ENCODE peak calls at places on chromosomes 13 and 19, in six cellular contexts. F, O, Q, C, U and W are unnamed samples.

GRCh38 chr19:18910801-18911436 is 8.3 kb downstream of the COPE start:
- DNase-seq in F (no peak), O (no peak), Q (no peak), C (no peak), U (no peak), W (no peak)

GRCh38 chr19:47456721-47457478 is 14.8 kb downstream of the SLC8A2 start:
- DNase-seq in F (no peak), O (no peak), Q (no peak), C (no peak), U (no peak), W (no peak)

GRCh38 chr19:13079542-13079986 is 23.1 kb downstream of the LYL1 start:
- DNase-seq in F (peak), O (no peak), Q (no peak), C (peak), U (no peak), W (no peak)

GRCh38 chr19:7905298-7905697 is 1.6 kb downstream of the MAP2K7 start:
- DNase-seq in F (no peak), O (no peak), Q (no peak), C (no peak), U (peak), W (no peak)

GRCh38 chr13:59861676-59862075 is 302.1 kb downstream of the DIAPH3 start:
- DNase-seq in F (no peak), O (no peak), Q (no peak), C (no peak), U (no peak), W (no peak)

GRCh38 chr19:53915000-53915399 is 5.9 kb downstream of the CACNG7 start:
- DNase-seq in F (no peak), O (no peak), Q (no peak), C (peak), U (no peak), W (no peak)

GRCh38 chr19:48724796-48725753 is 5.5 kb upstream of the MAMSTR start:
- DNase-seq in F (peak), O (no peak), Q (peak), C (peak), U (no peak), W (no peak)

GRCh38 chr19:47768604-47769003 is 9.9 kb upstream of the SELENOW start:
- DNase-seq in F (no peak), O (no peak), Q (no peak), C (no peak), U (no peak), W (no peak)

GRCh38 chr19:11115895-11116446 is 26.7 kb downstream of the LDLR start:
- DNase-seq in F (no peak), O (no peak), Q (no peak), C (peak), U (no peak), W (no peak)

GRCh38 chr19:19111967-19112580 is 26.2 kb downstream of the TMEM161A start:
- DNase-seq in F (no peak), O (no peak), Q (no peak), C (peak), U (no peak), W (no peak)

GRCh38 chr13:107866007-107866665 is 349.2 kb downstream of the LIG4 start:
- DNase-seq in F (no peak), O (no peak), Q (peak), C (peak), U (no peak), W (peak)

GRCh38 chr13:26327905-26328304 is 74.0 kb downstream of the CDK8 start:
- DNase-seq in F (no peak), O (no peak), Q (no peak), C (no peak), U (no peak), W (no peak)
- H3K27ac ChIP-seq in F (no peak), O (no peak), Q (no peak), C (no peak), U (no peak), W (no peak)

GRCh38 chr13:37869506-37869755 is 141 bp downstream of the TRPC4 start:
- DNase-seq in F (no peak), O (no peak), Q (no peak), C (no peak), U (no peak), W (no peak)
- H3K4me3 ChIP-seq in F (peak), O (peak), Q (no peak), C (peak), U (peak), W (peak)

GRCh38 chr13:69580255-69580654 is 527.4 kb upstream of the ATXN8OS start:
- DNase-seq in F (no peak), O (no peak), Q (no peak), C (no peak), U (no peak), W (no peak)

GRCh38 chr13:69579351-69579750 is 528.3 kb upstream of the ATXN8OS start:
- DNase-seq in F (no peak), O (no peak), Q (no peak), C (peak), U (no peak), W (no peak)
- TF ChIP-seq CTCF in F (peak), O (no peak), Q (peak), C (peak), U (no peak), W (no peak)

GRCh38 chr13:24053505-24054251 is 106.8 kb upstream of the SPATA13 start:
- DNase-seq in F (peak), O (no peak), Q (peak), C (peak), U (peak), W (peak)
- H3K27ac ChIP-seq in F (no peak), O (no peak), Q (peak), C (no peak), U (peak), W (no peak)

DNA sequence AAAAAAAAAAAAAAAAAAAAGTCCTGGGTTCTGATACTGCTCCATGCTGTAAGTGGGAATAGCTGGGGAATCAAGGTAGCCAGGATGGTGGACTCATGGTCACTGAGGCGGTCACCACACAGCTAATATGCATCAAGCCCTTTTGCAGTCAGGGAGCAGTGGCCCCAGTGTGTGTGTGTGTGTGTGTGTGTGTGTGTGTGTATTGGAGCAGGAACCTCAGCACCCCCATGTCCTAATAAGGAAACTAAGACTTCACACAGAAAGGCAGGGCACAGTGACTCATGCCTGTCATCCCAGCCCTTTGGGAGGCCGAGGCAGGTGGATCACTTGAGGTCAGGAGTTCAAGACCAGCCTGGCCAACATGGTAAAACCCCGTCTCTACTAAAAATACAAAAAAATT is 12.0 kb downstream of the B3GNT3 start:
- DNase-seq in F (no peak), O (no peak), Q (no peak), C (no peak), U (no peak), W (no peak)
- H3K4me3 ChIP-seq in F (no peak), O (no peak), Q (no peak), C (no peak), U (no peak), W (no peak)